ENCODE peak calls at places on chromosomes 6 and 20, in ten cellular contexts. R is AG04449; H is body of pancreas; C is left cardiac atrium; T is NCI-H524; O is AG10803; W is stimulated activated CD4-positive, alpha-beta T cell treated with anti-CD3 and anti-CD28 coated beads, TNF-alpha, amount 100 ng/mL, for 24 hours; B is posterior vena cava; L is coronary artery; A is activated naive CD4-positive, alpha-beta T cell. K is an unnamed sample.

GRCh38 chr6:104908431-104909139 is 48.3 kb upstream of the LIN28B start:
- DNase-seq in R (no peak), H (no peak), C (no peak), T (no peak), O (no peak), W (no peak), B (no peak), L (no peak), A (no peak), K (no peak)

GRCh38 chr6:170153436-170154319 is 137.2 kb downstream of the DLL1 start:
- DNase-seq in R (no peak), H (no peak), C (no peak), T (no peak), O (no peak), W (no peak), B (no peak), L (no peak), A (no peak), K (no peak)

GRCh38 chr6:142886431-142887170 is 58.4 kb downstream of the HIVEP2 start:
- DNase-seq in R (no peak), H (no peak), C (no peak), T (no peak), O (peak), W (no peak), B (no peak), L (no peak), A (no peak), K (no peak)

GRCh38 chr6:36127462-36128016 is 2.8 kb upstream of the MAPK13 start:
- DNase-seq in R (no peak), H (no peak), C (peak), T (no peak), O (peak), W (no peak), B (peak), L (no peak), A (no peak), K (peak)

GRCh38 chr6:133623065-133623464 is 265.8 kb upstream of the TCF21 start:
- DNase-seq in R (peak), H (no peak), C (no peak), T (no peak), O (peak), W (no peak), B (no peak), L (no peak), A (no peak), K (peak)

GRCh38 chr20:1324598-1325172 is 4.3 kb downstream of the SDCBP2 start:
- DNase-seq in R (no peak), H (peak), C (peak), T (no peak), O (peak), W (no peak), B (peak), L (peak), A (no peak), K (no peak)

GRCh38 chr6:130717657-130718056 is 109.5 kb upstream of the SMLR1 start:
- DNase-seq in R (no peak), H (no peak), C (no peak), T (no peak), O (peak), W (no peak), B (no peak), L (no peak), A (no peak), K (no peak)

GRCh38 chr6:277746-278145 is 14.5 kb upstream of the DUSP22 start:
- DNase-seq in R (no peak), H (no peak), C (no peak), T (no peak), O (no peak), W (no peak), B (no peak), L (no peak), A (no peak), K (no peak)

GRCh38 chr6:129709451-129709908 is 497 bp downstream of the ARHGAP18 start:
- DNase-seq in R (peak), H (no peak), C (no peak), T (no peak), O (peak), W (no peak), B (no peak), L (no peak), A (no peak), K (no peak)

K was measured in foreskin fibroblast.